ENCODE peak calls at places on chromosomes 7 and 10, in four cellular contexts. O, D, A and V are unnamed samples.

GRCh38 chr7:155219947-155220769 is 77.5 kb upstream of the INSIG1 start:
- DNase-seq in A (no peak), O (no peak), D (no peak), V (no peak)

GRCh38 chr7:125112741-125113309 is 183.2 kb upstream of the POT1 start:
- DNase-seq in O (no peak), A (no peak), D (no peak), V (no peak)

GRCh38 chr7:7771452-7771851 is 53.0 kb upstream of the RPA3 start:
- DNase-seq in A (no peak), D (no peak), O (no peak), V (no peak)

GRCh38 chr7:96430350-96430749 is 108.5 kb upstream of the SLC25A13 start:
- DNase-seq in A (no peak), O (no peak), D (no peak), V (no peak)

GRCh38 chr7:105638942-105639495 is 57.7 kb upstream of the EFCAB10 start:
- DNase-seq in A (no peak), D (peak; percentile 29), O (no peak), V (no peak)

GRCh38 chr10:51001587-51001986 is 72.7 kb upstream of the PRKG1 start:
- DNase-seq in D (no peak), O (no peak), A (no peak), V (no peak)

GRCh38 chr7:77757589-77757988 is 40.6 kb downstream of the TMEM60 start:
- DNase-seq in A (no peak), O (no peak), D (no peak), V (peak; percentile 6)

GRCh38 chr7:30888783-30889182 is 22.9 kb upstream of the AQP1 start:
- DNase-seq in D (no peak), A (no peak), O (peak; percentile 60), V (no peak)

GRCh38 chr10:3048114-3049019 is 19.0 kb upstream of the PFKP start:
- DNase-seq in O (no peak), A (no peak), D (no peak), V (no peak)

GRCh38 chr10:70762441-70763177 is 22.6 kb downstream of the TBATA start:
- DNase-seq in A (no peak), D (no peak), O (no peak), V (no peak)

GRCh38 chr10:20635545-20635944 is 261.6 kb downstream of the NEBL start:
- DNase-seq in A (no peak), D (no peak), O (no peak), V (no peak)

GRCh38 chr7:134016223-134016941 is 110.8 kb upstream of the LRGUK start:
- DNase-seq in O (peak; percentile 55), D (peak; percentile 16), A (peak; percentile 12), V (no peak)

GRCh38 chr7:27873981-27874957 is 134.3 kb downstream of the TAX1BP1 start:
- DNase-seq in D (peak; percentile 49), O (peak; percentile 93), A (no peak), V (no peak)

GRCh38 chr7:50679218-50680007 is 103.3 kb downstream of the GRB10 start:
- DNase-seq in A (peak; percentile 18), D (no peak), O (no peak), V (no peak)
- TF ChIP-seq POLR2A in A (no peak), D (no peak), O (no peak), V (no peak)

DNA sequence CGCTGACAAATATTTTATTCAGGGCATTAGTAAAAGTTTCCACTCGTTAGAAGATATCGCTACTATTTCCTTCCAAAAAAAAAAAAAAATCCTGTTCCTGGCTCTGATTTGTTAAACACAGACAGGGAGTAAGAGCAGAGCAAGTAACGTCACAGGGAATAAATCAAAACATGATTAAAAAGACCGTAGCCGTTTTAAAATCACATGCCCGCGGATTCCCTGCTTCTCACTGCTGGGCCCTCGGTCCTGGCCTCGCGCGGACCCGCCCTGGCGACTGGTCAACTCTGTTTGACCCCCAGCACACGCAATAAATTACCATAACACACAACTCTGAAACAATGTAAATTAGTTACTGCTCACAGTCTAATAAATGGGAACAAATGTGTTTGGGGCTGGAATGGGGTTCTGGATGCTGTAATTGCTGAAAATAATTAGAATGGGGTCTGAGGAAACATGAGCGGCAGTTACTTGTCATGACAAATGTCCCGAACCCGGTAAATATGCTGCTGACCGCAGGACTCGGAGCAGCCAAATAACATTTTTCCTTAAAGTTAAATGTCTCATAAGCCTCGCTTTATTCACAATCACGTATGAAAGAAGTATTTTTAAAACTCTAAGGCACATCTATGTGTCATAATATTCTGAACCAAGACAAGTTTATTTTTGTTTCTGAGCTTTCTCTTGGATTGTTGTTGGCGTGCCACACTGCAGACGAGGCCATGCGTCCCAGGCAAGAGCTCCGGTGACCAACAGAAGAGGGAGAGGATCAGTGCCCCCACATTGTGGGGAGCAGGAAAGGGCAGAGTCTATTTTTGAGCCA is 17.9 kb downstream of the EBF3 start:
- DNase-seq in A (no peak), D (no peak), O (no peak), V (no peak)
- TF ChIP-seq POLR2A in A (no peak), D (no peak), O (no peak), V (no peak)

GRCh38 chr7:55020481-55020871 is 1.7 kb downstream of the EGFR start:
- DNase-seq in O (peak; percentile 82), A (no peak), D (peak; percentile 59), V (no peak)
- TF ChIP-seq POLR2A in O (no peak), A (no peak), D (no peak), V (no peak)

GRCh38 chr10:43392757-43393156 is 16.2 kb downstream of the HNRNPF start:
- DNase-seq in D (no peak), A (no peak), O (no peak), V (no peak)
- TF ChIP-seq POLR2A in D (no peak), A (no peak), O (no peak), V (no peak)

GRCh38 chr7:73520673-73521635 is 1.1 kb downstream of the BAZ1B start:
- DNase-seq in D (no peak), A (no peak), O (no peak), V (no peak)

GRCh38 chr7:73519867-73520672 is 2.0 kb downstream of the BAZ1B start:
- DNase-seq in D (peak; percentile 12), O (no peak), A (no peak), V (no peak)

GRCh38 chr7:73521636-73522080 is 435 bp downstream of the BAZ1B start:
- DNase-seq in D (no peak), O (peak; percentile 62), A (no peak), V (peak; percentile 51)

GRCh38 chr7:73518470-73518869 is 3.6 kb downstream of the BAZ1B start:
- DNase-seq in A (no peak), O (no peak), D (peak; percentile 1), V (no peak)

GRCh38 chr7:73522081-73522818 is at the start of gene BAZ1B:
- DNase-seq in A (peak; percentile 96), O (peak; percentile 99), D (peak; percentile 98), V (peak; percentile 95)
- TF ChIP-seq POLR2A in A (no peak), O (no peak), D (peak; percentile 60), V (peak; percentile 79)

GRCh38 chr7:99380823-99381663 is 6.5 kb downstream of the ARPC1B start:
- DNase-seq in A (no peak), O (peak; percentile 78), D (peak; percentile 57), V (peak; percentile 76)
- TF ChIP-seq POLR2A in A (no peak), O (no peak), D (peak; percentile 8), V (peak; percentile 78)

DNA sequence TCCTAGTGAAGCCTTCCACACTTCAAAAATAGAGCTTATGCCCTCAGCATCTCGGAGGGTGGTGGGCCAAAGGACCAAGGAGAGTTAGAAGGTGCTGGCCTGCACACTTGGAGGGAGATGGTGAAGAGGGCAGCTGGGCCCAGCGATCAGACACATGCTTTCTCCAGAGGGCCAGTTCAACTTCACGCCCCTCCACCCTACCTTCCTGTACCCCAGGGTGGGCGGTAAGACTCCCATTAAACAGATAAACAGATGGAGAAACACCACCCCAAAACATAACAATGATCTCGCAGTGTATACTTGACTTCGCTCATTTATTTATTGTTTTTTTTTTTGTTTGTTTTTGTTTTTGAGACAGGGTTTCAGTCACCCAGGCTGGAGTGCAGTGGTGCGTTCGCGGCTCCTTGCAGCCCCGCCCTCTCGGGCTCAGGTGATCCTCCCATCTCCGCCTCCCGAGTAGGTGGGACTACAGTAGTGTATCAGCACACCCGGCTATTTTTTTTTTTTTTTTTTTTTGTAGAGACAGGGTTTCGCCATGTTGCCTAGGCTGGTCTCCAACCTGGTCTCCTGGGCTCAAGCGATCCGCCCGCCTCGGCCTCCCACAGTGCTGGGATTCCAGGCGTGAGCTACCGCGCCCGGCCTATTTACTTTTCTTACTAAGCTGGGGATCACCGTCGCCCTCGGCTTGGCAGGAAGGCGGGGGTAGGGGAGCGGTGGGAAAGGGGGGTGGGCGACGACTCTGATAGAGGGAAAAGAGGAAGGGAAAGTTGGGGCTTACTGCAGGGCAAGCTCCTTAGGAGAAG is 1.8 kb downstream of the C10orf95 start:
- DNase-seq in D (peak; percentile 91), A (peak; percentile 84), O (peak; percentile 92), V (no peak)
- TF ChIP-seq POLR2A in D (no peak), A (no peak), O (no peak), V (no peak)

GRCh38 chr7:100093498-100093897 is 4.7 kb downstream of the COPS6 start:
- DNase-seq in O (no peak), D (no peak), A (no peak), V (no peak)
- TF ChIP-seq POLR2A in O (no peak), D (no peak), A (no peak), V (no peak)